ENCODE peak calls at places on chromosome 15, in four cellular contexts. M, K, W and V are unnamed samples.

GRCh38 chr15:80977627-80978036 is 12.0 kb downstream of the MESD start:
- DNase-seq in M (peak), K (peak), W (no peak), V (peak)

GRCh38 chr15:83276661-83277060 is 7.8 kb downstream of the BNC1 start:
- DNase-seq in M (no peak), K (no peak), W (no peak), V (no peak)

GRCh38 chr15:90564109-90564508 is 34.4 kb downstream of the CRTC3 start:
- DNase-seq in M (no peak), K (no peak), W (no peak), V (no peak)

GRCh38 chr15:92166029-92166428 is 227.7 kb upstream of the ST8SIA2 start:
- DNase-seq in M (peak), K (no peak), W (no peak), V (no peak)

GRCh38 chr15:47331796-47332480 is 385.4 kb upstream of the SEMA6D start:
- DNase-seq in M (no peak), K (no peak), W (no peak), V (no peak)

GRCh38 chr15:52180196-52180835 is 10.9 kb downstream of the GNB5 start:
- DNase-seq in M (no peak), K (peak), W (no peak), V (no peak)

GRCh38 chr15:40064231-40064894 is 25.4 kb upstream of the SRP14 start:
- DNase-seq in M (no peak), K (no peak), W (no peak), V (no peak)

GRCh38 chr15:67967871-67968423 is 86.2 kb upstream of the PIAS1 start:
- DNase-seq in M (peak), K (peak), W (no peak), V (no peak)

GRCh38 chr15:45458746-45459403 is 63.7 kb downstream of the SLC30A4 start:
- DNase-seq in M (peak), K (peak), W (peak), V (peak)

GRCh38 chr15:84741151-84741550 is 7.2 kb upstream of the ZNF592 start:
- DNase-seq in M (no peak), K (no peak), W (no peak), V (no peak)

GRCh38 chr15:96851613-96852012 is 521.1 kb downstream of the NR2F2 start:
- DNase-seq in M (no peak), K (no peak), W (no peak), V (no peak)

GRCh38 chr15:38425269-38425668 is 28.7 kb upstream of the FAM98B start:
- DNase-seq in M (no peak), K (no peak), W (no peak), V (no peak)

GRCh38 chr15:99476413-99477222 is 89.2 kb upstream of the MEF2A start:
- DNase-seq in M (no peak), K (no peak), W (no peak), V (peak)

GRCh38 chr15:48579945-48580671 is 65.4 kb downstream of the FBN1 start:
- DNase-seq in M (no peak), K (no peak), W (no peak), V (no peak)

GRCh38 chr15:98904466-98905048 is 103.0 kb downstream of the PGPEP1L start:
- DNase-seq in M (peak), K (peak), W (no peak), V (peak)

GRCh38 chr15:84648539-84648938 is 5.5 kb downstream of the WDR73 start:
- DNase-seq in M (no peak), K (no peak), W (no peak), V (no peak)

GRCh38 chr15:98763179-98763578 is 114.8 kb downstream of the IGF1R start:
- DNase-seq in M (no peak), K (no peak), W (no peak), V (no peak)

GRCh38 chr15:83512459-83512858 is 65.3 kb downstream of the SH3GL3 start:
- DNase-seq in M (no peak), K (no peak), W (no peak), V (no peak)

GRCh38 chr15:96150277-96150676 is 180.2 kb upstream of the NR2F2 start:
- DNase-seq in M (no peak), K (no peak), W (no peak), V (no peak)

GRCh38 chr15:25136119-25136518 is 181.3 kb downstream of the SNRPN start:
- DNase-seq in M (no peak), K (peak), W (no peak), V (peak)

GRCh38 chr15:51388726-51389125 is 47.3 kb downstream of the GLDN start:
- DNase-seq in M (no peak), K (no peak), W (no peak), V (no peak)

DNA sequence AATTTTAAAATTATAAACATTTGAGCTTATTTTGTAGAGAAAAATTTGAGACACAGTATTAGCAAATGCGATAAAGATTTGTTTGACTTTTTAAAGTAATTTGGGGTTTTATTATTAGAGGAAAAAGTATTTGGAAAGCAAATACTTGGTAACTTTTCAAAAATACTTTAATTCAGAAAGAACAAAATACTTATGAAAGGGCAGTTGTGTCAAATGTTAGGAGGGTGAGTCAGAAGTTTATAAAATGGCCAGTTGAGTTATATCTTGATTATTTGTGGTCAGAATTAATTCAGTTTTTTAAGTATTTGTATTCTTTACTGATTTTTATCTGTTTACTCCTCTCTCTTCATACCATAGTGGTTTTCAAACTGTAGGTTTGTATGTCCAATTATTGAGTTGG is 12.1 kb downstream of the LACTB start:
- DNase-seq in M (no peak), K (no peak), W (no peak), V (no peak)
- TF ChIP-seq CBFB in M (no peak), K (no peak), W (no peak), V (no peak)

GRCh38 chr15:62428851-62429250 is 263.8 kb upstream of the C2CD4B start:
- DNase-seq in M (no peak), K (no peak), W (no peak), V (no peak)
- TF ChIP-seq CBFB in M (no peak), K (no peak), W (no peak), V (no peak)

DNA sequence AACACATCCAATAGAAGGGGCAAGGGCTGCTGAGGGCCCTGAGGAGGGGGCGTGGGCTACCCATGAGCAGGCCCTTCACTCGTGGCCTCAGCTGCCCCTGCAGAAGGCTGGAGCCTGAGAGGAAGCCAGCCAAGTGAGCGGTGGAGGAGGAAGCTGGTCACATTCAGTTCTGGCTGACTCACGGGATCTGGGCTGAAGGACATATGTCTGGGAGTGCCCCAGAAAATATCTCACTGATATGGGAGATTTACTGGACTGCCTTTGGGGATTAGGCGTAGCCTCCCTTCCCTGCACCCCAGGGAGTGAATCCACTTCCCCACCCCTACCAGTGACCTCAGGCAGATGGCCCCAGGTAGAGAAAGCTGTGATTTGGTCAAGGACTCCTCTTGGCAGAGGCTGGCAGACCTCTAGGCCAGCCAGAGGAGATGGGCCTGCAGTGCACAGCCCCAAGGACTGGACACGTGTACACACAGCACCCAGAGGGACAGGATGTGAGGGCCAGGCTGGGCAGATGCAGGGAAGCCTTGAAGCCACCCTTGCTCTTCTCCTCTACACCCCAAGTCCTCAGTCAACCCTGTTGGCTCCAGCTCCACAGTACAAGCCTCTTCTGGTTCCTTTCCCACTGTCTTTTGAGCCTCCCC is 14.2 kb upstream of the ANKDD1A start:
- DNase-seq in M (no peak), K (no peak), W (no peak), V (no peak)
- TF ChIP-seq CBFB in M (no peak), K (no peak), W (no peak), V (no peak)

GRCh38 chr15:85789496-85789875 is 5.2 kb downstream of the KLHL25 start:
- DNase-seq in M (no peak), K (no peak), W (no peak), V (no peak)

GRCh38 chr15:85788796-85789495 is 5.8 kb downstream of the KLHL25 start:
- DNase-seq in M (peak), K (no peak), W (no peak), V (no peak)

GRCh38 chr15:85782112-85782511 is 12.6 kb downstream of the KLHL25 start:
- DNase-seq in M (no peak), K (no peak), W (peak), V (no peak)

GRCh38 chr15:85786778-85787114 is 8.0 kb downstream of the KLHL25 start:
- DNase-seq in M (no peak), K (no peak), W (no peak), V (peak)

GRCh38 chr15:85785887-85786777 is 8.6 kb downstream of the KLHL25 start:
- DNase-seq in M (no peak), K (no peak), W (no peak), V (peak)
- TF ChIP-seq CBFB in M (no peak), K (no peak), W (no peak), V (no peak)

GRCh38 chr15:101159936-101160770 is 91.7 kb downstream of the CHSY1 start:
- DNase-seq in M (no peak), K (no peak), W (no peak), V (no peak)

GRCh38 chr15:101158166-101159095 is 93.4 kb downstream of the CHSY1 start:
- DNase-seq in M (no peak), K (no peak), W (no peak), V (no peak)

GRCh38 chr15:101157721-101158120 is 94.1 kb downstream of the CHSY1 start:
- DNase-seq in M (no peak), K (no peak), W (no peak), V (no peak)

GRCh38 chr15:101161656-101162055 is 90.2 kb downstream of the CHSY1 start:
- DNase-seq in M (no peak), K (no peak), W (no peak), V (no peak)

GRCh38 chr15:101159096-101159935 is 92.5 kb downstream of the CHSY1 start:
- DNase-seq in M (no peak), K (no peak), W (no peak), V (no peak)
- TF ChIP-seq CBFB in M (no peak), K (no peak), W (no peak), V (no peak)

GRCh38 chr15:77689821-77690220 is 57.1 kb upstream of the LINGO1 start:
- DNase-seq in M (no peak), K (no peak), W (no peak), V (no peak)
- TF ChIP-seq CBFB in M (no peak), K (no peak), W (no peak), V (no peak)

GRCh38 chr15:69955240-69955894 is 142.3 kb downstream of the TLE3 start:
- DNase-seq in M (no peak), K (no peak), W (no peak), V (no peak)

GRCh38 chr15:69954726-69955125 is 143.0 kb downstream of the TLE3 start:
- DNase-seq in M (no peak), K (no peak), W (no peak), V (no peak)

GRCh38 chr15:69956417-69956816 is 141.3 kb downstream of the TLE3 start:
- DNase-seq in M (no peak), K (no peak), W (no peak), V (no peak)

GRCh38 chr15:69957175-69957574 is 140.5 kb downstream of the TLE3 start:
- DNase-seq in M (no peak), K (no peak), W (no peak), V (no peak)

GRCh38 chr15:69958494-69959134 is 139.1 kb downstream of the TLE3 start:
- DNase-seq in M (peak), K (no peak), W (no peak), V (no peak)
- TF ChIP-seq CBFB in M (no peak), K (no peak), W (no peak), V (no peak)